ENCODE peak calls at places on chromosomes 11 and 22, in nine cellular contexts. D, S, J, H, C, M, R, I and O are unnamed samples.

GRCh38 chr11:126969865-126970479 is 30.6 kb downstream of the KIRREL3 start:
- DNase-seq in H (no peak), I (no peak), M (peak), C (peak), R (no peak), S (no peak), D (peak), J (no peak), O (no peak)

GRCh38 chr22:26564181-26564580 is 25.8 kb downstream of the TPST2 start:
- DNase-seq in S (no peak), D (no peak), J (no peak), C (no peak), H (no peak), I (no peak), R (no peak), M (no peak), O (no peak)

GRCh38 chr22:32987081-32987631 is 71.0 kb downstream of the SYN3 start:
- DNase-seq in S (peak), D (peak), R (no peak), I (no peak), C (peak), J (no peak), H (no peak), M (no peak), O (no peak)

GRCh38 chr11:134880788-134881187 is 468.7 kb upstream of the B3GAT1 start:
- DNase-seq in H (no peak), S (no peak), I (no peak), D (no peak), R (no peak), M (no peak), J (no peak), C (no peak), O (no peak)

GRCh38 chr11:44788536-44789227 is 61.9 kb downstream of the TSPAN18 start:
- DNase-seq in R (no peak), M (no peak), J (peak), H (no peak), D (peak), C (peak), I (no peak), S (no peak), O (no peak)

GRCh38 chr11:34613015-34613414 is 7.9 kb upstream of the EHF start:
- DNase-seq in C (no peak), I (no peak), M (no peak), J (no peak), S (no peak), R (no peak), H (no peak), D (no peak), O (no peak)

GRCh38 chr11:61129608-61130523 is 27.6 kb downstream of the CD5 start:
- DNase-seq in H (peak), M (peak), C (peak), I (peak), D (peak), J (peak), S (peak), R (peak), O (peak)

GRCh38 chr11:85680897-85681296 is 5.1 kb downstream of the CCDC89 start:
- DNase-seq in H (no peak), I (no peak), S (no peak), C (no peak), M (no peak), J (no peak), D (no peak), R (no peak), O (no peak)

GRCh38 chr11:78313181-78313788 is 104.3 kb downstream of the GAB2 start:
- DNase-seq in S (no peak), C (peak), D (peak), J (peak), H (no peak), M (peak), R (peak), I (peak), O (no peak)

GRCh38 chr11:104897891-104898684 is at the start of gene CASP12:
- DNase-seq in S (no peak), H (no peak), J (peak), C (no peak), R (no peak), D (no peak), I (no peak), M (no peak), O (no peak)

GRCh38 chr11:66335531-66336233 is 552 bp downstream of the RIN1 start:
- DNase-seq in I (no peak), C (peak), R (no peak), M (no peak), S (no peak), H (no peak), D (peak), J (peak), O (no peak)

GRCh38 chr22:19090586-19091127 is 31.6 kb downstream of the DGCR2 start:
- DNase-seq in S (no peak), D (no peak), H (no peak), J (no peak), M (no peak), I (no peak), R (no peak), C (no peak), O (no peak)

GRCh38 chr11:112364962-112365481 is 104.4 kb upstream of the PLET1 start:
- DNase-seq in S (no peak), H (no peak), R (peak), I (no peak), J (peak), D (peak), C (peak), M (peak), O (peak)

GRCh38 chr22:44392446-44392921 is 79.7 kb upstream of the SHISAL1 start:
- DNase-seq in J (no peak), R (no peak), H (no peak), C (peak), S (no peak), I (no peak), D (no peak), M (no peak), O (no peak)

GRCh38 chr22:23772315-23773246 is at the start of gene MMP11:
- DNase-seq in M (no peak), J (peak), I (no peak), R (no peak), S (no peak), H (no peak), C (peak), D (peak), O (no peak)

GRCh38 chr11:75345455-75346224 is 5.8 kb downstream of the ARRB1 start:
- DNase-seq in H (no peak), I (no peak), S (no peak), D (no peak), M (no peak), J (no peak), R (no peak), C (no peak), O (no peak)

GRCh38 chr22:37283393-37283937 is 1.2 kb downstream of the CYTH4 start:
- DNase-seq in J (no peak), C (no peak), R (no peak), M (no peak), I (no peak), S (no peak), D (no peak), H (no peak), O (no peak)

GRCh38 chr11:73784734-73785133 is 2.9 kb upstream of the MRPL48 start:
- DNase-seq in S (no peak), C (no peak), J (no peak), M (no peak), R (no peak), H (no peak), I (no peak), D (no peak), O (no peak)

DNA sequence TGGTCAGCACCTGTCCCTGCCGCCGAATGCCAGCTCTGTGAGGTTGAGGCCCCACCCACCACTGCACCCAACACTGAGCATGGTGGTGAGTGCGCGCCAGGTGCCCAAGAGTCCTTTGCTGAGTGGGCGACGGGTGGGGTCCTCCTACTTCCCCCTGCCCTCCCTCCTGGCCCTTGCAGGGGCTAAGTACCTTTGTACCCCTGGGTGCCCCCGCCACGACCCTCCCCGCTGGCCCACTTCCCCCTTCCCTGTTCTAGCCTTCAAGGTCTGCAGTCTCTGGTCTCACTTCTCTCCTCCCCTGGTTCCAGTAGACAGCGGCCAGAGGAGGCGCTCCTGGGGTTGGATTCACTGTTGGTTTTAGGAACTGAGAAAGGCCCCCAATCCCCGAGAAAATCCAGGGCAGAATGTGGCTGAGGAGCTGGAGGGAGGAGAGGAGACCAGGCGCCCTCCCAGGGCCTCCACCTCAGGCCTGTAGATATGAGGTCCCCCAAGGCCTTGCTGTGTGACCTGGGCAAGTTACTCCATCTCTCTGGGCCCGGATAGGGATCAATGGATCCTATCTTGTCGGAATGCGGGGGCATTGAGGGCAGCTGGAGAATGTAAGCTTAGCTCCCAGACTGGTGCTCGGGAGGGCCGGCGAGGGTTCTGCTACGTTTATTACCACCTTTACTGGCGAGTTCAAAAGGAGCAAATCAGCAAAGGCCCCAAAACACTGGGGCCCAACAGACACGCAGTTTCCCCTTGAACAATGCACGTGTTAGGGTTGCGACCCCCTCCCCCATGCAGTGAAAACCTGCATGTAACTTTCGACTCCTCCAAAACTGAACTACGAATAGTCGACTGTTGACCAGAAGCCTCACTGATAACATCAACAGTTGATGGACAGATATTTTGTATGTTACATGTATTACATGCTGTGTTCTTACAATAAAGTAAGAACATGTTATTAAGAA is 31.9 kb upstream of the SMIM38 start:
- DNase-seq in H (no peak), M (peak), D (no peak), R (no peak), I (no peak), J (no peak), S (no peak), C (no peak), O (no peak)
- H3K4me3 ChIP-seq in H (no peak), M (peak), D (no peak), R (no peak), I (peak), J (no peak), S (peak), C (no peak), O (no peak)

GRCh38 chr11:130804306-130805077 is 111.8 kb downstream of the SNX19 start:
- DNase-seq in I (no peak), M (no peak), C (no peak), S (no peak), D (no peak), J (no peak), H (no peak), R (no peak), O (no peak)
- H3K4me3 ChIP-seq in I (no peak), M (no peak), C (no peak), S (no peak), D (no peak), J (no peak), H (no peak), R (no peak), O (no peak)

DNA sequence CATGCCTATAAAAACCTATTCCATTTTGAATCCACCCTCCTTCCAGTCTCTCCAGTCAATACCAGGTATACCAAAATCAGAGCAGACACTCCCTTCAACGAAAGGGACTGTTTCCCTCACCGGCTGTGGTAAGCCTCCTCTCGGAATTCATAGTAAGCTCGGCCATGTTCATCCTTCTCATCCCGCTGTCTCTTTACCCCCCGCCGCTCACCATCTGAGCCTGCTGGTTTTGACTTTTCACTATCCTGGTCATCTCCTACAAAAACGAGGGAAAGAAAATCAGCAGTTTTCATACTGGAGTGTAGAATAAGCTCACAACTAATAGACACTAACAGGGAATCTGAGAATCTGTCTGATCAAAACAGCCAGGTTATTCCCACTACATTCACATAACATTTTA is 3.1 kb downstream of the HNRNPUL2 start:
- DNase-seq in H (no peak), I (no peak), S (no peak), C (no peak), J (no peak), M (no peak), R (no peak), D (no peak), O (no peak)
- H3K4me3 ChIP-seq in H (peak), I (no peak), S (no peak), C (peak), J (peak), M (peak), R (peak), D (peak), O (no peak)

GRCh38 chr11:119209186-119209585 is 3.0 kb downstream of the CBL start:
- DNase-seq in I (no peak), C (no peak), H (no peak), D (no peak), J (no peak), M (no peak), R (no peak), S (no peak), O (no peak)

GRCh38 chr11:119207300-119207570 is 1.1 kb downstream of the CBL start:
- DNase-seq in I (no peak), M (no peak), R (no peak), H (no peak), D (peak), C (peak), S (no peak), J (no peak), O (no peak)

GRCh38 chr11:119206512-119207299 is 567 bp downstream of the CBL start:
- DNase-seq in C (peak), H (no peak), R (no peak), M (no peak), J (peak), D (no peak), S (peak), I (no peak), O (no peak)

GRCh38 chr11:119205574-119206511 is at the start of gene CBL:
- DNase-seq in C (peak), M (peak), H (peak), J (peak), S (peak), R (peak), I (peak), D (peak), O (peak)

DNA sequence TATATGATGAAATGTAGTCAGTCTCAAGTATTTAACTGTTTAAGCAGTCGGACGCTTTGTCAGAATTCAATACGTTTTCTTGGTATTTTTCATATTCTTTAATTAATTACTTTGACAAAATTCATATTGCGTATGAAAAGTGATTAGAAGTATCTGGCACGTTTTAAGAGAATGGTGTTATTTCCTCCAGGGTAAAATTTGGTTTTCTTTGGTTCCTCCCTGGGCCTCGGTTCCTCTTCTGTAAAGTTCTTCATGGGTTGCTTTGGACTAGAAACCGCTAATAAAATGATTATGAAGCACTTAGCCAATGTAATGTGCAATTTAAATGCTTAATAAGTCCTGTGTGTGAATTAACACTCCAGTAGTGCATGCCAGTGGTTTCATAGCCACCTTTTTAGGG is 1.5 kb downstream of the CBL start:
- DNase-seq in R (no peak), I (no peak), H (no peak), C (no peak), S (no peak), M (no peak), J (no peak), D (no peak), O (no peak)
- H3K4me3 ChIP-seq in R (peak), I (peak), H (peak), C (peak), S (peak), M (peak), J (peak), D (peak), O (peak)

DNA sequence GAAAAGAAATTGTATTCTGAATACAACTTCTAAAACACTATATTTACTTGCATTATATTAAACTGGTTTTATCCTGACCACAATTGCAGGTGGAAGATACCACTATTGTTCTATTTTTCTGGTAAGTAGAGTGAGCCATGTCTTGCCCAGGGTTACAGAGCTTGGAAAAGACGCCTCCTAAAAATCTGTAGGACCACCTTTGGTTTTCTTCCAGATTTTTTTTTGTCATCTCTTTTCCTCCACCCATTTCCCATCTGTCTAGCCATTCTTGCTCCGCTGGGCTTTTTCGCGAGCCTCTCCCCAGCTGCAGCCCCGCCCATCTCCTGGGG is 294 bp upstream of the MTMR3 start:
- DNase-seq in R (no peak), S (no peak), I (no peak), M (no peak), J (no peak), D (no peak), C (no peak), H (no peak), O (no peak)
- H3K4me3 ChIP-seq in R (peak), S (no peak), I (peak), M (peak), J (peak), D (peak), C (peak), H (peak), O (peak)

GRCh38 chr22:35014812-35015211 is 51.1 kb upstream of the ISX start:
- DNase-seq in M (no peak), C (no peak), R (no peak), H (no peak), I (no peak), S (no peak), D (no peak), J (no peak), O (no peak)

GRCh38 chr22:35008213-35008612 is 57.7 kb upstream of the ISX start:
- DNase-seq in R (no peak), J (no peak), I (no peak), D (no peak), M (no peak), C (no peak), H (no peak), S (no peak), O (no peak)

DNA sequence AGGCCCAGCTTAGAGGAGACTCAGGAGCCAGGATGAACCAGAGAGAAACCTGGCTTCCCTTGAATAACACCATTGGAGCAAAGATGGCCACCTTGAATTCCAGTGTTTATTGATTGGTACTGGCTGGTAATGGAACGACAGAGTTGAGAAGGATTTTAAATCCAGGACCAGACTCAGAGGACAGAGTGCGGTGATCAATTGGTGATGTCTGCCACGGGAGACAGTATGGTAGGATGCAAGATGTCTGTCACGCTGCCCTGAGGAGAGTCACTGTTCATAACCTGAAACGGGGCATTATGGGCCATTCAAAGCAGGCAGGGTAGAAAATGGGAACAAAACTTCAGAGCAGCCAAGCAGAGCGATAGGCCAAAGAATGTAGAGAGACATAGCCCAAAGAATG is 55.4 kb upstream of the ISX start:
- DNase-seq in I (no peak), J (no peak), C (no peak), D (no peak), R (no peak), S (no peak), H (no peak), M (no peak), O (no peak)
- H3K4me3 ChIP-seq in I (no peak), J (no peak), C (no peak), D (no peak), R (no peak), S (no peak), H (no peak), M (no peak), O (no peak)

GRCh38 chr22:49051491-49052022 is 776.1 kb downstream of the BRD1 start:
- DNase-seq in H (no peak), R (no peak), S (no peak), C (no peak), M (no peak), D (no peak), J (no peak), I (no peak), O (no peak)
- H3K4me3 ChIP-seq in H (no peak), R (no peak), S (no peak), C (peak), M (no peak), D (peak), J (peak), I (no peak), O (no peak)

DNA sequence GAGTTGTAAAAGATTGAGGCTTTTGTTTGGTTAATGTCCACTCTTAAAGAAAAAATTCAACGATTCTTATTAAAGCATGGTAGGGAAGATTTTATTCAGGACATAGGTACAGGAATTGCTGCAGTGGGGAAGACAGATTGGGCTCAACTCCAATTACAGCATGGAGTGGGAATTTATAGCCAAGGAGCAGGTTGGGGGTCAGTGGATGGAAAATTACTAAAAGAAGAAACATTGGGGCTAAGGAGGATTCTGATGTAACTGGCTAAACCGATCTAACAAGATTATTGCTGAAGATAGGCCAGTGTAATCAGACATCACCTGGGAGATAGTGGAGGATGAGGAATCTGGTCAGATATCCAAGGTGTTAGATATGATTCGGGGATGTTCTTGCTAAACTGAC is 97.4 kb downstream of the FAR1 start:
- DNase-seq in I (no peak), D (no peak), C (no peak), R (no peak), H (no peak), J (no peak), S (no peak), M (no peak), O (no peak)
- H3K4me3 ChIP-seq in I (no peak), D (no peak), C (no peak), R (no peak), H (no peak), J (no peak), S (no peak), M (no peak), O (no peak)

DNA sequence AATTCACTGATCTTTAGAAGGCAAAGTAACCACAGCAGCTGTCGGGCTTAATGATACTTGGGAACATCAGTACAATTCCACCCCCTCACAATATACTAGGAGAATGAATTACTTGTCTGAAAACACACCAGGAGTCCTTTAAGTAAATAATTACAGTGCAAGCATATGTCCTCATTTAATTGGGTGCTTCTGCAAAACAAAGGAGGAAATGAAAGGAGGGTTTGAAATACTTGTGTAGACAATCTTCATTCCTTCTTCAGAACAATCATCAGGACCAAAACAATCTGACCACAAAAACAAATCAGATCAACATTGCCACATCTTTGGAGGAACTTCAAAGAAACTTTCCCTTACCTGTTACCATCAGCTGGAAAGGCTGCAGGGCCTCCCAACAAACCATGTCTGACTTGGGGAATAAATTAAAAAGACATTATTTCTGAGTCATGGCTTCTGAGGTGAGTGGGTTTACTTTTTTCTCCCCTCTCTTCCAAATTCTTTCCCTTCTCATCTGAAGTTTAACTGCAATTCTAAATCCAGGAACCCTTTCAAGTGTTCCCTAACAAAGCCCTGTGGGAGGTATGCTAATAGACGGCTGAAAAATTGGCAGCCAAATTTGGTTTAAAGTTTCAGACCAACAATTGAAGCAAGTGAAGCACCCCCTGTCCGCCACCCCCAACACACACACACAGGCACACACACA is 12.5 kb upstream of the CCDC117 start:
- DNase-seq in D (no peak), C (peak), M (peak), I (no peak), R (no peak), S (peak), H (no peak), J (peak), O (peak)
- H3K4me3 ChIP-seq in D (no peak), C (no peak), M (no peak), I (no peak), R (no peak), S (no peak), H (no peak), J (no peak), O (no peak)